ENCODE peak calls at places on chromosomes 7 and 10, in eight cellular contexts. E, U, P, A, H, M, Z and Q are unnamed samples.

GRCh38 chr7:35725280-35725680 is 30.3 kb upstream of the HERPUD2 start:
- DNase-seq in E (no peak), H (peak), U (no peak), M (no peak), P (peak), Z (peak), A (no peak), Q (peak)

GRCh38 chr7:82395147-82395546 is 48.4 kb downstream of the CACNA2D1 start:
- DNase-seq in P (no peak), A (no peak), M (no peak), Z (no peak), E (no peak), H (no peak), U (no peak), Q (no peak)

GRCh38 chr10:131778385-131778784 is 122.4 kb upstream of the PPP2R2D start:
- DNase-seq in M (no peak), U (no peak), Z (no peak), E (no peak), H (peak), A (no peak), P (no peak), Q (no peak)

GRCh38 chr7:26990268-26990667 is 105.5 kb downstream of the HOXA1 start:
- DNase-seq in E (no peak), Z (no peak), A (peak), M (no peak), U (no peak), P (no peak), H (no peak), Q (no peak)

GRCh38 chr7:30880090-30880704 is 31.5 kb upstream of the AQP1 start:
- DNase-seq in U (peak), H (no peak), M (no peak), Z (no peak), E (no peak), P (no peak), A (peak), Q (no peak)

GRCh38 chr10:19817251-19818046 is 1.2 kb downstream of the PLXDC2 start:
- DNase-seq in Z (no peak), U (peak), P (peak), A (peak), H (no peak), M (peak), E (peak), Q (no peak)

GRCh38 chr7:927031-927671 is 27.3 kb downstream of the ADAP1 start:
- DNase-seq in Z (no peak), U (no peak), A (no peak), E (peak), M (peak), P (peak), H (peak), Q (peak)

GRCh38 chr7:11665381-11665780 is 166.6 kb downstream of the THSD7A start:
- DNase-seq in M (no peak), H (no peak), P (no peak), A (no peak), Z (no peak), E (no peak), U (no peak), Q (no peak)

GRCh38 chr7:95511716-95512260 is 26.0 kb downstream of the ASB4 start:
- DNase-seq in P (peak), H (peak), U (peak), M (peak), A (peak), E (no peak), Z (peak), Q (peak)

GRCh38 chr7:107122483-107122882 is 46.3 kb upstream of the HBP1 start:
- DNase-seq in Z (no peak), E (no peak), A (no peak), P (no peak), M (no peak), U (no peak), H (no peak), Q (no peak)

GRCh38 chr7:107119376-107120100 is 49.3 kb upstream of the HBP1 start:
- DNase-seq in A (peak), M (no peak), H (no peak), U (no peak), E (no peak), P (no peak), Z (no peak), Q (no peak)

GRCh38 chr10:62733654-62734293 is 70.7 kb upstream of the ADO start:
- DNase-seq in U (no peak), A (peak), P (no peak), H (no peak), E (no peak), Z (no peak), M (no peak), Q (no peak)

GRCh38 chr10:87976101-87976743 is 112.8 kb downstream of the PTEN start:
- DNase-seq in M (no peak), Z (no peak), P (no peak), A (peak), U (no peak), E (no peak), H (no peak), Q (no peak)

GRCh38 chr7:24508301-24508700 is 65.0 kb upstream of the PALS2 start:
- DNase-seq in E (no peak), A (no peak), H (no peak), U (no peak), P (no peak), Z (no peak), M (no peak), Q (no peak)

GRCh38 chr7:132004528-132004927 is 448.1 kb upstream of the PODXL start:
- DNase-seq in E (no peak), A (peak), P (no peak), Z (no peak), H (no peak), U (no peak), M (no peak), Q (no peak)

GRCh38 chr7:1007901-1008300 is 24.9 kb downstream of the CYP2W1 start:
- DNase-seq in H (peak), E (no peak), A (no peak), Z (no peak), P (peak), M (no peak), U (no peak), Q (no peak)

GRCh38 chr10:132965411-132966057 is 23.2 kb upstream of the CFAP46 start:
- DNase-seq in U (no peak), E (no peak), Z (no peak), H (no peak), P (no peak), A (no peak), M (no peak), Q (peak)
- H3K4me3 ChIP-seq in U (peak), E (no peak), Z (no peak), H (peak), P (no peak), A (no peak), M (no peak), Q (no peak)

GRCh38 chr10:124558339-124558685 is 96.7 kb downstream of the LHPP start:
- DNase-seq in U (no peak), M (no peak), A (no peak), P (no peak), E (no peak), H (no peak), Z (no peak), Q (no peak)

GRCh38 chr10:124558901-124559321 is 97.3 kb downstream of the LHPP start:
- DNase-seq in E (no peak), A (no peak), M (no peak), H (no peak), U (no peak), P (no peak), Z (no peak), Q (no peak)

GRCh38 chr10:124559372-124560132 is 97.9 kb downstream of the LHPP start:
- DNase-seq in E (peak), Z (no peak), P (no peak), M (no peak), U (no peak), H (no peak), A (no peak), Q (no peak)

GRCh38 chr10:124561206-124561605 is 99.6 kb downstream of the LHPP start:
- DNase-seq in P (no peak), M (no peak), Z (no peak), U (no peak), A (no peak), H (no peak), E (peak), Q (no peak)

GRCh38 chr10:124560377-124560776 is 98.8 kb downstream of the LHPP start:
- DNase-seq in E (peak), H (no peak), M (no peak), A (peak), P (peak), U (no peak), Z (no peak), Q (peak)
- H3K27ac ChIP-seq in E (peak), H (peak), M (peak), A (no peak), P (peak), U (peak), Z (no peak), Q (no peak)

GRCh38 chr10:14880201-14880600 is 1.5 kb downstream of the SUV39H2 start:
- DNase-seq in A (peak), Z (no peak), E (no peak), H (no peak), M (no peak), P (no peak), U (no peak), Q (no peak)
- H3K4me3 ChIP-seq in A (peak), Z (peak), E (no peak), H (no peak), M (no peak), P (no peak), U (peak), Q (no peak)

GRCh38 chr7:117809958-117810357 is 63.3 kb downstream of the CTTNBP2 start:
- DNase-seq in U (no peak), A (peak), E (no peak), H (no peak), Z (no peak), P (no peak), M (no peak), Q (peak)

GRCh38 chr7:117808910-117809705 is 64.1 kb downstream of the CTTNBP2 start:
- DNase-seq in H (no peak), M (no peak), E (no peak), A (peak), U (no peak), Z (no peak), P (no peak), Q (no peak)

GRCh38 chr7:117806011-117806410 is 67.2 kb downstream of the CTTNBP2 start:
- DNase-seq in A (no peak), Z (no peak), M (no peak), P (no peak), U (no peak), H (no peak), E (no peak), Q (no peak)

GRCh38 chr7:117807688-117808087 is 65.6 kb downstream of the CTTNBP2 start:
- DNase-seq in P (no peak), H (no peak), Z (no peak), M (no peak), A (no peak), E (no peak), U (no peak), Q (no peak)

DNA sequence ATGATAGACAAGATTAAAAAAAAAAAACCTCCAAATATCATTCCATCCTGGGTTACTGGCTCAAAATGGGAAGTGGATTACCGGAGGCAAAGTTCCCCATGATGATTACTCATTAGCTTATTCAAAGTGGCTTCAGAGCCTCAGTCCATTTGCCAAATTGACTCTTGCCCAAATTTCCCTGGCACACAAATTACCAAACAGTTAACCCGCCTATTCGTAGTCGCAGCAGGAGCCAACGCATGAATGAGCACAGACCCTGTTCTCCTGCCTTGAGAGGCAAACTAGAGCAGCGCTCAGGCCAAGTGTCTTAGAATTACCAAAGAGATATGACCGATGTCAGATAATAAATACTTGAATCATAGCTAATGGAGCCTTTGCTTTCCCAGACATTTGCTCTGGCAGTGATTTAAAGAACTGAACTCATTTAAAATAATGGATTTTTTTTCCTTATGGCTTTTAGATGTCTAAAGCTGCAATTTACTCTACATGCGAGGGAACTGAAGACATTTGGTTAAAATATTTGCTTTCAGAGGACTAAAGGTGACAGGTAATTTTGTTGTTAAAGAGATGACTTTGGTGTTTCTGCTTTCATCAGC is 64.9 kb downstream of the CTTNBP2 start:
- DNase-seq in P (no peak), A (peak), Z (no peak), M (no peak), H (peak), E (no peak), U (peak), Q (peak)
- H3K27ac ChIP-seq in P (no peak), A (peak), Z (no peak), M (no peak), H (no peak), E (no peak), U (no peak), Q (peak)

GRCh38 chr10:34231441-34232180 is 583.5 kb downstream of the PARD3 start:
- DNase-seq in M (no peak), E (no peak), A (no peak), P (no peak), H (no peak), U (no peak), Z (no peak), Q (no peak)
- H3K4me3 ChIP-seq in M (no peak), E (no peak), A (no peak), P (no peak), H (no peak), U (no peak), Z (no peak), Q (no peak)